ENCODE peak calls at places on chromosomes 7 and 10, in six cellular contexts. T, C, J, W, Z and L are unnamed samples.

GRCh38 chr10:118939216-118940007 is 90.1 kb upstream of the NANOS1 start:
- DNase-seq in T (no peak), C (no peak), J (no peak), W (no peak), Z (no peak), L (no peak)

GRCh38 chr7:104267701-104268368 is 60.0 kb upstream of the ORC5 start:
- DNase-seq in T (peak; percentile 28), C (no peak), J (peak; percentile 36), W (no peak), Z (no peak), L (no peak)

GRCh38 chr7:131540491-131541162 is 15.8 kb downstream of the PODXL start:
- DNase-seq in T (no peak), C (no peak), J (no peak), W (no peak), Z (no peak), L (no peak)

GRCh38 chr7:91140286-91140685 is 123.9 kb upstream of the FZD1 start:
- DNase-seq in T (no peak), C (no peak), J (no peak), W (no peak), Z (no peak), L (no peak)

GRCh38 chr10:80070068-80070467 is 8.4 kb upstream of the TMEM254 start:
- DNase-seq in T (no peak), C (no peak), J (no peak), W (no peak), Z (no peak), L (no peak)

GRCh38 chr10:130924138-130924819 is 387.2 kb downstream of the TCERG1L start:
- DNase-seq in T (no peak), C (peak; percentile 39), J (no peak), W (no peak), Z (no peak), L (no peak)

GRCh38 chr10:29712108-29712507 is 77.3 kb upstream of the SVIL start:
- DNase-seq in T (peak; percentile 71), C (no peak), J (no peak), W (no peak), Z (no peak), L (no peak)

GRCh38 chr7:140218656-140219055 is 41.9 kb upstream of the KDM7A start:
- DNase-seq in T (no peak), C (no peak), J (no peak), W (no peak), Z (no peak), L (no peak)

GRCh38 chr7:94324380-94325120 is 70.1 kb upstream of the COL1A2 start:
- DNase-seq in T (peak; percentile 53), C (no peak), J (peak; percentile 26), W (no peak), Z (no peak), L (no peak)

GRCh38 chr7:134469622-134470021 is 10.7 kb upstream of the AKR1B1 start:
- DNase-seq in T (no peak), C (no peak), J (no peak), W (no peak), Z (no peak), L (no peak)

GRCh38 chr10:44975487-44976331 is 2.9 kb downstream of the DEPP1 start:
- DNase-seq in T (peak; percentile 76), C (no peak), J (no peak), W (no peak), Z (no peak), L (no peak)

GRCh38 chr7:104231054-104232046 is 23.5 kb upstream of the ORC5 start:
- DNase-seq in T (peak; percentile 58), C (peak; percentile 43), J (peak; percentile 79), W (peak; percentile 8), Z (peak; percentile 57), L (no peak)

GRCh38 chr10:68167271-68167670 is 58.0 kb downstream of the MYPN start:
- DNase-seq in T (peak; percentile 56), C (no peak), J (no peak), W (no peak), Z (no peak), L (no peak)

GRCh38 chr10:124649209-124649608 is 95.0 kb downstream of the FAM53B start:
- DNase-seq in T (no peak), C (no peak), J (peak; percentile 65), W (no peak), Z (no peak), L (no peak)

GRCh38 chr7:11345621-11346020 is 371.9 kb downstream of the PHF14 start:
- DNase-seq in T (no peak), C (no peak), J (no peak), W (no peak), Z (no peak), L (no peak)

GRCh38 chr10:70910486-70911350 is 22.4 kb upstream of the PCBD1 start:
- DNase-seq in T (no peak), C (no peak), J (peak; percentile 8), W (no peak), Z (no peak), L (no peak)

GRCh38 chr10:114925675-114926204 is 12.3 kb upstream of the TRUB1 start:
- DNase-seq in T (peak; percentile 41), C (no peak), J (no peak), W (no peak), Z (no peak), L (no peak)

GRCh38 chr7:41467596-41467995 is 235.3 kb downstream of the INHBA start:
- DNase-seq in T (no peak), C (peak; percentile 48), J (no peak), W (no peak), Z (no peak), L (no peak)

GRCh38 chr7:133053321-133053891 is 28.5 kb downstream of the CHCHD3 start:
- DNase-seq in T (peak; percentile 97), C (no peak), J (no peak), W (no peak), Z (peak; percentile 96), L (peak; percentile 83)

GRCh38 chr7:158754746-158755444 is 50.3 kb upstream of the NCAPG2 start:
- DNase-seq in T (peak; percentile 14), C (no peak), J (no peak), W (no peak), Z (no peak), L (no peak)

GRCh38 chr7:45089314-45089891 is 634 bp upstream of the NACAD start:
- DNase-seq in T (peak; percentile 48), C (peak; percentile 71), J (peak; percentile 98), W (peak; percentile 29), Z (no peak), L (no peak)

GRCh38 chr7:105776068-105776790 is 100.2 kb downstream of the ATXN7L1 start:
- DNase-seq in T (peak; percentile 100), C (peak; percentile 93), J (no peak), W (no peak), Z (peak; percentile 91), L (no peak)

GRCh38 chr7:96989241-96989858 is 16.0 kb upstream of the DLX6 start:
- DNase-seq in T (no peak), C (no peak), J (no peak), W (no peak), Z (no peak), L (no peak)

GRCh38 chr10:117186832-117187615 is 10.3 kb upstream of the KCNK18 start:
- DNase-seq in T (peak; percentile 7), C (no peak), J (no peak), W (no peak), Z (no peak), L (no peak)

GRCh38 chr7:41974835-41975234 is 262.2 kb downstream of the GLI3 start:
- DNase-seq in T (no peak), C (no peak), J (no peak), W (no peak), Z (no peak), L (no peak)

GRCh38 chr10:112827951-112828350 is 122.1 kb upstream of the TCF7L2 start:
- DNase-seq in T (peak; percentile 10), C (no peak), J (no peak), W (no peak), Z (no peak), L (no peak)

GRCh38 chr7:105808703-105809590 is 67.5 kb downstream of the ATXN7L1 start:
- DNase-seq in T (peak; percentile 85), C (no peak), J (no peak), W (peak; percentile 54), Z (no peak), L (no peak)

GRCh38 chr10:101879456-101880189 is 36.0 kb upstream of the KCNIP2 start:
- DNase-seq in T (peak; percentile 97), C (no peak), J (no peak), W (no peak), Z (no peak), L (no peak)

GRCh38 chr10:131425752-131426529 is 114.4 kb upstream of the TCERG1L start:
- DNase-seq in T (no peak), C (no peak), J (no peak), W (no peak), Z (no peak), L (no peak)

GRCh38 chr10:103842605-103843004 is 12.8 kb downstream of the SH3PXD2A start:
- DNase-seq in T (no peak), C (no peak), J (no peak), W (no peak), Z (no peak), L (no peak)
- H3K4me1 ChIP-seq in T (peaks cover 6% of the 10 kb centered on the region), C (peaks cover 11% of the 10 kb centered on the region), J (peaks cover 42% of the 10 kb centered on the region), W (peaks cover 16% of the 10 kb centered on the region), Z (peaks cover 12% of the 10 kb centered on the region), L (peaks cover 34% of the 10 kb centered on the region)

GRCh38 chr7:150373049-150373801 is 4.6 kb downstream of the REPIN1 start:
- DNase-seq in T (no peak), C (no peak), J (no peak), W (no peak), Z (no peak), L (peak; percentile 55)
- H3K4me1 ChIP-seq in T (peaks cover 20% of the 10 kb centered on the region), C (peaks cover 12% of the 10 kb centered on the region), J (peaks cover 9% of the 10 kb centered on the region), W (peaks cover 37% of the 10 kb centered on the region), Z (peaks cover 55% of the 10 kb centered on the region), L (peaks cover 8% of the 10 kb centered on the region)

GRCh38 chr7:123977081-123977480 is 52.0 kb downstream of the SPAM1 start:
- DNase-seq in T (no peak), C (no peak), J (no peak), W (no peak), Z (no peak), L (no peak)

GRCh38 chr7:123966936-123967335 is 41.9 kb downstream of the SPAM1 start:
- DNase-seq in T (no peak), C (no peak), J (no peak), W (no peak), Z (no peak), L (no peak)

GRCh38 chr7:123974326-123974908 is 49.4 kb downstream of the SPAM1 start:
- DNase-seq in T (no peak), C (no peak), J (no peak), W (no peak), Z (no peak), L (no peak)

GRCh38 chr7:123975049-123975448 is 50.0 kb downstream of the SPAM1 start:
- DNase-seq in T (no peak), C (no peak), J (no peak), W (no peak), Z (no peak), L (no peak)

DNA sequence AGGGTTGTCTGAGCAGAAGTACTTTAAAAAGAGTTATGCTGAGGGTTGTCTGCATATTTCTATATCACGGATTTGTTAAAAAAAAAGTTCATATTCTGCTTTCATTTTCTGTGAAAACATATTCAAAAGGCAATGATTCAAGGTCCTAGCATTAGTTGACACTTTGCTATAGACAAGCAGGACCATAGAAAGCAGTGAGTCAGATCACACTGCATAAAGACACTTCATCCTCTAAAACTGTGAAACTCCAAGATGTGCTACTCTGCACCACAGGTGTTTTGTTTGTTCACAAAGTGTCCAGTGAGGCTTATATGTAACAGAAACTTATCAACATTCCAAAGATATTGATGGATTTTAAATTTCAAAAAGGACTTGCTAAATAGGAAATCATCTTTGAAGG is 47.0 kb downstream of the SPAM1 start:
- DNase-seq in T (no peak), C (no peak), J (no peak), W (no peak), Z (no peak), L (no peak)
- H3K4me1 ChIP-seq in T (no peaks in the 10 kb centered on the region), C (no peaks in the 10 kb centered on the region), J (no peaks in the 10 kb centered on the region), W (no peaks in the 10 kb centered on the region), Z (no peaks in the 10 kb centered on the region), L (no peaks in the 10 kb centered on the region)

GRCh38 chr7:1239455-1240295 is 7.0 kb downstream of the UNCX start:
- DNase-seq in T (no peak), C (no peak), J (no peak), W (no peak), Z (no peak), L (no peak)
- H3K4me1 ChIP-seq in T (no peaks in the 10 kb centered on the region), C (peaks cover 8% of the 10 kb centered on the region), J (no peaks in the 10 kb centered on the region), W (peaks cover 4% of the 10 kb centered on the region), Z (peaks cover 6% of the 10 kb centered on the region), L (peaks cover 2% of the 10 kb centered on the region)